ENCODE peak calls at places on chromosomes 1 and 21, in ten cellular contexts. F is SJSA1, D is heart right ventricle, X is left ventricle myocardium inferior, S is left lung, P is uterus, V is upper lobe of left lung, I is mesenchymal stem cell, G is upper lobe of right lung, Z is suprapubic skin. E is an unnamed sample.

GRCh38 chr1:180923024-180923841 is 10.5 kb downstream of the KIAA1614 start:
- DNase-seq in F (peak; percentile 9), D (peak; percentile 3), X (no peak), S (no peak), P (no peak), V (no peak), I (peak; percentile 33), G (no peak), Z (no peak), E (no peak)

GRCh38 chr1:1208713-1209433 is 2.5 kb upstream of the TNFRSF18 start:
- DNase-seq in F (no peak), D (peak; percentile 9), X (peak; percentile 12), S (no peak), P (no peak), V (peak; percentile 74), I (no peak), G (no peak), Z (no peak), E (peak; percentile 45)

GRCh38 chr1:193185861-193186714 is at the start of gene B3GALT2:
- DNase-seq in F (peak; percentile 41), D (no peak), X (no peak), S (no peak), P (no peak), V (no peak), I (peak; percentile 65), G (no peak), Z (no peak), E (peak; percentile 17)

GRCh38 chr21:37874481-37874880 is 41.8 kb downstream of the KCNJ6 start:
- DNase-seq in F (no peak), D (no peak), X (no peak), S (no peak), P (no peak), V (no peak), I (no peak), G (no peak), Z (no peak), E (no peak)

GRCh38 chr1:54153548-54154439 is 994 bp upstream of the CDCP2 start:
- DNase-seq in F (no peak), D (peak; percentile 31), X (peak; percentile 47), S (peak; percentile 55), P (peak; percentile 71), V (no peak), I (peak; percentile 72), G (no peak), Z (peak; percentile 87), E (no peak)

GRCh38 chr1:107786214-107786842 is 178.7 kb downstream of the VAV3 start:
- DNase-seq in F (no peak), D (no peak), X (no peak), S (no peak), P (no peak), V (no peak), I (no peak), G (no peak), Z (no peak), E (no peak)

GRCh38 chr1:203185585-203185984 is 919 bp downstream of the CHI3L1 start:
- DNase-seq in F (no peak), D (no peak), X (no peak), S (no peak), P (no peak), V (no peak), I (no peak), G (peak; percentile 40), Z (no peak), E (no peak)

GRCh38 chr1:63645301-63645700 is 52.1 kb downstream of the PGM1 start:
- DNase-seq in F (no peak), D (no peak), X (no peak), S (no peak), P (no peak), V (no peak), I (no peak), G (no peak), Z (no peak), E (no peak)

GRCh38 chr1:59020151-59020997 is 236.5 kb upstream of the JUN start:
- DNase-seq in F (peak; percentile 79), D (peak; percentile 24), X (peak; percentile 30), S (peak; percentile 66), P (peak; percentile 72), V (no peak), I (peak; percentile 91), G (no peak), Z (no peak), E (no peak)

GRCh38 chr1:247746391-247746935 is 1.5 kb downstream of the OR14A2 start:
- DNase-seq in F (peak; percentile 7), D (no peak), X (no peak), S (no peak), P (no peak), V (no peak), I (no peak), G (no peak), Z (no peak), E (no peak)

GRCh38 chr1:247740721-247741120 is 2.3 kb downstream of the OR14K1 start:
- DNase-seq in F (no peak), D (no peak), X (no peak), S (no peak), P (no peak), V (no peak), I (peak; percentile 3), G (no peak), Z (no peak), E (no peak)

GRCh38 chr1:247747616-247748015 is 325 bp downstream of the OR14A2 start:
- DNase-seq in F (peak; percentile 7), D (no peak), X (no peak), S (no peak), P (no peak), V (peak; percentile 48), I (peak; percentile 29), G (no peak), Z (no peak), E (no peak)

GRCh38 chr1:247738315-247738714 is at the start of gene OR14K1:
- DNase-seq in F (no peak), D (no peak), X (no peak), S (no peak), P (no peak), V (no peak), I (no peak), G (no peak), Z (no peak), E (no peak)

DNA sequence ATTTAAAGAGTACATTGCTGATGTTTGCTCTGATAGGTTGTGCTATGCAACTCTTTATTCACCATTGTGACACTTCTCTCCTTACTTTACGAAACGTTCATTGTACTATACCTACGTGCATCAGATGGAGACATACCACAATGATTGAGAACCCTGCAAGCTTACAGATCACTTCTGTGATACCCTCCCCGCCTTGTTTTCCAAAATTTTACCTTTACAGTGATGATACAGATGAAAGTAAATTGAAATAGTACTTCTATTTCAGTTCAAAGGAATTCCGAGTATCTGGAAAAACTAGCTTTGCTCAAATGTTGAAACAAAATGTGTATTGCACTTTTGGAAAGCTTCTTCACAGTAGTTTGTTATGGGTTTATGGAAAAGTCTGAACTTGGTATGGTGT is 3.3 kb downstream of the OR14K1 start:
- DNase-seq in F (no peak), D (no peak), X (no peak), S (no peak), P (no peak), V (no peak), I (no peak), G (no peak), Z (no peak), E (no peak)
- H3K9me3 ChIP-seq in F (peaks cover 9% of the 10 kb centered on the region), D (no peaks in the 10 kb centered on the region), X (peaks cover 4% of the 10 kb centered on the region), S (no peaks in the 10 kb centered on the region), P (no peaks in the 10 kb centered on the region), V (no peaks in the 10 kb centered on the region), I (peaks cover 50% of the 10 kb centered on the region), G (no peaks in the 10 kb centered on the region), Z (peaks cover 4% of the 10 kb centered on the region), E (no peaks in the 10 kb centered on the region)

GRCh38 chr1:207828046-207828445 is 76.2 kb downstream of the CD46 start:
- DNase-seq in F (no peak), D (no peak), X (no peak), S (no peak), P (no peak), V (no peak), I (no peak), G (no peak), Z (peak; percentile 28), E (no peak)

GRCh38 chr1:207825296-207825695 is 73.4 kb downstream of the CD46 start:
- DNase-seq in F (no peak), D (no peak), X (no peak), S (no peak), P (no peak), V (no peak), I (no peak), G (peak; percentile 6), Z (peak; percentile 13), E (no peak)

GRCh38 chr1:207825719-207826556 is 74.1 kb downstream of the CD46 start:
- DNase-seq in F (no peak), D (no peak), X (peak; percentile 69), S (peak; percentile 91), P (peak; percentile 66), V (no peak), I (peak; percentile 88), G (peak; percentile 88), Z (peak; percentile 88), E (peak; percentile 68)

GRCh38 chr1:207827488-207827830 is 75.6 kb downstream of the CD46 start:
- DNase-seq in F (no peak), D (no peak), X (no peak), S (no peak), P (no peak), V (no peak), I (no peak), G (peak; percentile 37), Z (peak; percentile 69), E (no peak)

GRCh38 chr1:207826557-207827487 is 75.0 kb downstream of the CD46 start:
- DNase-seq in F (no peak), D (no peak), X (no peak), S (no peak), P (peak; percentile 50), V (no peak), I (peak; percentile 34), G (peak; percentile 71), Z (peak; percentile 81), E (no peak)
- H3K9me3 ChIP-seq in F (no peaks in the 10 kb centered on the region), D (no peaks in the 10 kb centered on the region), X (no peaks in the 10 kb centered on the region), S (no peaks in the 10 kb centered on the region), P (no peaks in the 10 kb centered on the region), V (no peaks in the 10 kb centered on the region), I (no peaks in the 10 kb centered on the region), G (no peaks in the 10 kb centered on the region), Z (no peaks in the 10 kb centered on the region), E (no peaks in the 10 kb centered on the region)

GRCh38 chr1:49125746-49126145 is 349.1 kb upstream of the BEND5 start:
- DNase-seq in F (no peak), D (no peak), X (no peak), S (no peak), P (no peak), V (no peak), I (no peak), G (no peak), Z (no peak), E (no peak)
- H3K9me3 ChIP-seq in F (peaks cover 11% of the 10 kb centered on the region), D (no peaks in the 10 kb centered on the region), X (peaks cover 4% of the 10 kb centered on the region), S (no peaks in the 10 kb centered on the region), P (no peaks in the 10 kb centered on the region), V (no peaks in the 10 kb centered on the region), I (peaks cover 7% of the 10 kb centered on the region), G (no peaks in the 10 kb centered on the region), Z (no peaks in the 10 kb centered on the region), E (no peaks in the 10 kb centered on the region)

GRCh38 chr1:247056071-247056470 is 22.5 kb downstream of the ZNF670 start:
- DNase-seq in F (no peak), D (no peak), X (no peak), S (no peak), P (no peak), V (no peak), I (no peak), G (no peak), Z (no peak), E (no peak)

GRCh38 chr1:247060771-247061170 is 17.8 kb downstream of the ZNF670 start:
- DNase-seq in F (no peak), D (no peak), X (no peak), S (no peak), P (no peak), V (no peak), I (no peak), G (no peak), Z (no peak), E (no peak)

GRCh38 chr1:247054992-247055415 is 23.6 kb downstream of the ZNF670 start:
- DNase-seq in F (no peak), D (no peak), X (no peak), S (no peak), P (peak; percentile 39), V (no peak), I (peak; percentile 8), G (no peak), Z (no peak), E (no peak)
- H3K9me3 ChIP-seq in F (peaks cover 19% of the 10 kb centered on the region), D (no peaks in the 10 kb centered on the region), X (peaks cover 94% of the 10 kb centered on the region), S (no peaks in the 10 kb centered on the region), P (no peaks in the 10 kb centered on the region), V (peaks cover 27% of the 10 kb centered on the region), I (peaks cover 81% of the 10 kb centered on the region), G (peaks cover 24% of the 10 kb centered on the region), Z (peaks cover 25% of the 10 kb centered on the region), E (peaks cover 12% of the 10 kb centered on the region)

E was measured in T-helper 17 cell.